ENCODE peak calls at places on chromosomes 4 and X, in nine cellular contexts. One of them, this sample, is unnamed. For H3K4me1, the result is how much of the 10 kb centered on the place peaks cover.

GRCh38 chrX:39158801-39159657 is 357.8 kb downstream of the MID1IP1 start:
- DNase-seq in A549: no peak
- DNase-seq in colonic mucosa: no peak
- DNase-seq in OCI-LY7: no peak
- DNase-seq in MM.1S: peak
- DNase-seq in fibroblast of lung: peak
- DNase-seq in adipocyte: peak
- DNase-seq in HCT116: no peak
- DNase-seq in endothelial cell of umbilical vein: no peak
- DNase-seq in this sample: no peak

GRCh38 chr4:119785963-119786362 is 157.4 kb upstream of the PDE5A start:
- DNase-seq in A549: no peak
- DNase-seq in colonic mucosa: no peak
- DNase-seq in OCI-LY7: no peak
- DNase-seq in MM.1S: peak
- DNase-seq in fibroblast of lung: peak
- DNase-seq in adipocyte: peak
- DNase-seq in HCT116: peak
- DNase-seq in endothelial cell of umbilical vein: peak
- DNase-seq in this sample: no peak

GRCh38 chrX:154750301-154751120 is at the start of gene GAB3:
- DNase-seq in A549: no peak
- DNase-seq in colonic mucosa: no peak
- DNase-seq in OCI-LY7: no peak
- DNase-seq in MM.1S: peak
- DNase-seq in fibroblast of lung: peak
- DNase-seq in adipocyte: peak
- DNase-seq in HCT116: no peak
- DNase-seq in endothelial cell of umbilical vein: peak
- DNase-seq in this sample: no peak

GRCh38 chrX:152904151-152905080 is 6.5 kb downstream of the ZNF185 start:
- DNase-seq in A549: peak
- DNase-seq in colonic mucosa: peak
- DNase-seq in OCI-LY7: peak
- DNase-seq in MM.1S: no peak
- DNase-seq in fibroblast of lung: peak
- DNase-seq in adipocyte: peak
- DNase-seq in HCT116: no peak
- DNase-seq in endothelial cell of umbilical vein: peak
- DNase-seq in this sample: no peak

GRCh38 chr4:166957451-166957850 is 276.8 kb downstream of the SPOCK3 start:
- DNase-seq in A549: no peak
- DNase-seq in colonic mucosa: no peak
- DNase-seq in OCI-LY7: no peak
- DNase-seq in MM.1S: no peak
- DNase-seq in fibroblast of lung: no peak
- DNase-seq in adipocyte: peak
- DNase-seq in HCT116: no peak
- DNase-seq in endothelial cell of umbilical vein: no peak
- DNase-seq in this sample: no peak

GRCh38 chr4:149836546-149836945 is 20.9 kb upstream of the IQCM start:
- DNase-seq in A549: no peak
- DNase-seq in colonic mucosa: no peak
- DNase-seq in OCI-LY7: no peak
- DNase-seq in MM.1S: no peak
- DNase-seq in fibroblast of lung: peak
- DNase-seq in adipocyte: peak
- DNase-seq in HCT116: no peak
- DNase-seq in endothelial cell of umbilical vein: no peak
- DNase-seq in this sample: no peak

GRCh38 chr4:180657881-180658280 is 1585.3 kb upstream of the TENM3 start:
- DNase-seq in A549: no peak
- DNase-seq in colonic mucosa: no peak
- DNase-seq in OCI-LY7: no peak
- DNase-seq in MM.1S: no peak
- DNase-seq in fibroblast of lung: no peak
- DNase-seq in adipocyte: no peak
- DNase-seq in HCT116: no peak
- DNase-seq in endothelial cell of umbilical vein: no peak
- DNase-seq in this sample: no peak

GRCh38 chr4:166481739-166482138 is 608.7 kb downstream of the TLL1 start:
- DNase-seq in A549: no peak
- DNase-seq in colonic mucosa: no peak
- DNase-seq in OCI-LY7: no peak
- DNase-seq in MM.1S: no peak
- DNase-seq in fibroblast of lung: no peak
- DNase-seq in adipocyte: no peak
- DNase-seq in HCT116: no peak
- DNase-seq in endothelial cell of umbilical vein: no peak
- DNase-seq in this sample: no peak

GRCh38 chr4:24763631-24764302 is 31.6 kb upstream of the SOD3 start:
- DNase-seq in A549: no peak
- DNase-seq in colonic mucosa: no peak
- DNase-seq in OCI-LY7: no peak
- DNase-seq in MM.1S: no peak
- DNase-seq in fibroblast of lung: peak
- DNase-seq in adipocyte: peak
- DNase-seq in HCT116: no peak
- DNase-seq in endothelial cell of umbilical vein: no peak
- DNase-seq in this sample: no peak

GRCh38 chr4:6562931-6563901 is 11.8 kb upstream of the MAN2B2 start:
- DNase-seq in A549: peak
- DNase-seq in colonic mucosa: peak
- DNase-seq in OCI-LY7: no peak
- DNase-seq in MM.1S: no peak
- DNase-seq in fibroblast of lung: peak
- DNase-seq in adipocyte: peak
- DNase-seq in HCT116: no peak
- DNase-seq in endothelial cell of umbilical vein: no peak
- DNase-seq in this sample: no peak

GRCh38 chrX:145727476-145727875 is 90.2 kb upstream of the SLITRK2 start:
- DNase-seq in A549: no peak
- DNase-seq in colonic mucosa: no peak
- DNase-seq in OCI-LY7: no peak
- DNase-seq in MM.1S: no peak
- DNase-seq in fibroblast of lung: peak
- DNase-seq in adipocyte: no peak
- DNase-seq in HCT116: no peak
- DNase-seq in endothelial cell of umbilical vein: no peak
- DNase-seq in this sample: no peak

GRCh38 chrX:145735036-145735435 is 82.6 kb upstream of the SLITRK2 start:
- DNase-seq in A549: no peak
- DNase-seq in colonic mucosa: no peak
- DNase-seq in OCI-LY7: no peak
- DNase-seq in MM.1S: no peak
- DNase-seq in fibroblast of lung: peak
- DNase-seq in adipocyte: no peak
- DNase-seq in HCT116: no peak
- DNase-seq in endothelial cell of umbilical vein: no peak
- DNase-seq in this sample: no peak

DNA sequence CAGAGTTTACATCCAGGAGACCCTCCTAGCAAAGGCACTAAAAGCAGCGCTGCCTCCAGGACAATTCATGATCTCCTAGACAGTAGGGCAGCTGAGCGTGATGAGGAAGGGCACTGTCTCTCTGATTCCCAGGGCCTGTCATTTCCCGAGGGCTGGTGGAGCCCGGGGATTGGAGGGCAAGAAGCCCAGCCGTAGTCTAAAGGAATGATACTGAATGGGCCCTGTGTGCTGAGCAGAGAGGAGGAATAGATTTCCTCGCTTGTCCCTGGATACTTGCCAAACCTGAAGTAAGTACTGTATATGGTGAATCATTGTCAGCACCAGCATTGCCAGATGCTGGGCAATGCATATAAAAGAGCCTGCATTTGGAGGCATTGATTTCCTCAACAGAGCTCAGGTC is 88.0 kb upstream of the SLITRK2 start:
- DNase-seq in A549: no peak
- DNase-seq in colonic mucosa: no peak
- DNase-seq in OCI-LY7: no peak
- DNase-seq in MM.1S: no peak
- DNase-seq in fibroblast of lung: peak
- DNase-seq in adipocyte: no peak
- DNase-seq in HCT116: no peak
- DNase-seq in endothelial cell of umbilical vein: no peak
- DNase-seq in this sample: no peak
- H3K4me1 ChIP-seq in A549: under half
- H3K4me1 ChIP-seq in colonic mucosa: under half
- H3K4me1 ChIP-seq in OCI-LY7: under half
- H3K4me1 ChIP-seq in MM.1S: under half
- H3K4me1 ChIP-seq in fibroblast of lung: under half
- H3K4me1 ChIP-seq in adipocyte: under half
- H3K4me1 ChIP-seq in HCT116: under half
- H3K4me1 ChIP-seq in endothelial cell of umbilical vein: under half
- H3K4me1 ChIP-seq in this sample: under half

GRCh38 chrX:71922697-71923096 is 12.1 kb downstream of the NHSL2 start:
- DNase-seq in A549: no peak
- DNase-seq in colonic mucosa: no peak
- DNase-seq in OCI-LY7: no peak
- DNase-seq in MM.1S: no peak
- DNase-seq in fibroblast of lung: no peak
- DNase-seq in adipocyte: peak
- DNase-seq in HCT116: no peak
- DNase-seq in endothelial cell of umbilical vein: no peak
- DNase-seq in this sample: no peak

GRCh38 chrX:71919886-71920285 is 9.2 kb downstream of the NHSL2 start:
- DNase-seq in A549: no peak
- DNase-seq in colonic mucosa: no peak
- DNase-seq in OCI-LY7: no peak
- DNase-seq in MM.1S: no peak
- DNase-seq in fibroblast of lung: no peak
- DNase-seq in adipocyte: no peak
- DNase-seq in HCT116: no peak
- DNase-seq in endothelial cell of umbilical vein: no peak
- DNase-seq in this sample: no peak

GRCh38 chrX:71913156-71913950 is 2.7 kb downstream of the NHSL2 start:
- DNase-seq in A549: no peak
- DNase-seq in colonic mucosa: no peak
- DNase-seq in OCI-LY7: no peak
- DNase-seq in MM.1S: no peak
- DNase-seq in fibroblast of lung: no peak
- DNase-seq in adipocyte: no peak
- DNase-seq in HCT116: no peak
- DNase-seq in endothelial cell of umbilical vein: no peak
- DNase-seq in this sample: no peak

GRCh38 chrX:71919436-71919835 is 8.8 kb downstream of the NHSL2 start:
- DNase-seq in A549: no peak
- DNase-seq in colonic mucosa: no peak
- DNase-seq in OCI-LY7: no peak
- DNase-seq in MM.1S: no peak
- DNase-seq in fibroblast of lung: no peak
- DNase-seq in adipocyte: peak
- DNase-seq in HCT116: no peak
- DNase-seq in endothelial cell of umbilical vein: no peak
- DNase-seq in this sample: no peak

GRCh38 chrX:71917621-71918341 is 7.1 kb downstream of the NHSL2 start:
- DNase-seq in A549: no peak
- DNase-seq in colonic mucosa: no peak
- DNase-seq in OCI-LY7: no peak
- DNase-seq in MM.1S: no peak
- DNase-seq in fibroblast of lung: no peak
- DNase-seq in adipocyte: no peak
- DNase-seq in HCT116: no peak
- DNase-seq in endothelial cell of umbilical vein: no peak
- DNase-seq in this sample: no peak
- H3K4me3 ChIP-seq in A549: no peak
- H3K4me3 ChIP-seq in colonic mucosa: no peak
- H3K4me3 ChIP-seq in OCI-LY7: no peak
- H3K4me3 ChIP-seq in MM.1S: no peak
- H3K4me3 ChIP-seq in fibroblast of lung: no peak
- H3K4me3 ChIP-seq in adipocyte: no peak
- H3K4me3 ChIP-seq in HCT116: no peak
- H3K4me3 ChIP-seq in endothelial cell of umbilical vein: no peak
- H3K4me3 ChIP-seq in this sample: no peak

GRCh38 chr4:8386731-8387130 is 53.8 kb downstream of the ACOX3 start:
- DNase-seq in A549: no peak
- DNase-seq in colonic mucosa: no peak
- DNase-seq in OCI-LY7: no peak
- DNase-seq in MM.1S: no peak
- DNase-seq in fibroblast of lung: no peak
- DNase-seq in adipocyte: no peak
- DNase-seq in HCT116: no peak
- DNase-seq in endothelial cell of umbilical vein: no peak
- DNase-seq in this sample: no peak

GRCh38 chr4:8387194-8387593 is 53.3 kb downstream of the ACOX3 start:
- DNase-seq in A549: no peak
- DNase-seq in colonic mucosa: no peak
- DNase-seq in OCI-LY7: no peak
- DNase-seq in MM.1S: no peak
- DNase-seq in fibroblast of lung: no peak
- DNase-seq in adipocyte: no peak
- DNase-seq in HCT116: no peak
- DNase-seq in endothelial cell of umbilical vein: no peak
- DNase-seq in this sample: no peak

GRCh38 chr4:8390604-8391003 is 49.9 kb downstream of the ACOX3 start:
- DNase-seq in A549: no peak
- DNase-seq in colonic mucosa: no peak
- DNase-seq in OCI-LY7: no peak
- DNase-seq in MM.1S: no peak
- DNase-seq in fibroblast of lung: no peak
- DNase-seq in adipocyte: no peak
- DNase-seq in HCT116: no peak
- DNase-seq in endothelial cell of umbilical vein: no peak
- DNase-seq in this sample: no peak

GRCh38 chr4:8387615-8388266 is 52.8 kb downstream of the ACOX3 start:
- DNase-seq in A549: peak
- DNase-seq in colonic mucosa: no peak
- DNase-seq in OCI-LY7: no peak
- DNase-seq in MM.1S: no peak
- DNase-seq in fibroblast of lung: no peak
- DNase-seq in adipocyte: no peak
- DNase-seq in HCT116: no peak
- DNase-seq in endothelial cell of umbilical vein: no peak
- DNase-seq in this sample: no peak

DNA sequence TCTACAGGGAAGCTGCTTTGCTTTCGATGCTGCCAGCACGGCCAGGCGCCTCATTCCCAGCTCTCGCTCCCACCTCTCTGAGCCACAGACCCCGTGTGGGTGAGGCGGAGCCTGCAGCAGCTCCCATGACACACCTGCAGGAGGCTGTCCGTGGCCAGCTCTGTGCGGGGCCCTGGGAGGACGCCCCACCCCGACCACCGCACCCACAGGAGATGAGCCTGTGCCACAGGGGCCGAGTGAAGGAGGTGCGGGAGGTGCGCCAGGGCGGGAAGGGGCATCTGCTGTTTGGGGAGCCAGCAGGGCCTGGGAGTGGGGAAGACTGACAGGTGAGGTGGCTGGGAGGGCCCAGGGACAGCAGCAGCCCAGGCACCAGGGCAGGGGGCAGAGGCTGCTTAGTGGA is 52.1 kb downstream of the ACOX3 start:
- DNase-seq in A549: no peak
- DNase-seq in colonic mucosa: no peak
- DNase-seq in OCI-LY7: no peak
- DNase-seq in MM.1S: no peak
- DNase-seq in fibroblast of lung: no peak
- DNase-seq in adipocyte: no peak
- DNase-seq in HCT116: no peak
- DNase-seq in endothelial cell of umbilical vein: no peak
- DNase-seq in this sample: no peak
- H3K4me1 ChIP-seq in A549: under half
- H3K4me1 ChIP-seq in colonic mucosa: under half
- H3K4me1 ChIP-seq in OCI-LY7: under half
- H3K4me1 ChIP-seq in MM.1S: under half
- H3K4me1 ChIP-seq in fibroblast of lung: under half
- H3K4me1 ChIP-seq in adipocyte: under half
- H3K4me1 ChIP-seq in HCT116: under half
- H3K4me1 ChIP-seq in endothelial cell of umbilical vein: under half
- H3K4me1 ChIP-seq in this sample: under half

GRCh38 chr4:57191523-57192034 is 81.4 kb upstream of the IGFBP7 start:
- DNase-seq in A549: no peak
- DNase-seq in colonic mucosa: peak
- DNase-seq in OCI-LY7: no peak
- DNase-seq in MM.1S: no peak
- DNase-seq in fibroblast of lung: peak
- DNase-seq in adipocyte: no peak
- DNase-seq in HCT116: no peak
- DNase-seq in endothelial cell of umbilical vein: peak
- DNase-seq in this sample: peak
- H3K4me3 ChIP-seq in A549: no peak
- H3K4me3 ChIP-seq in colonic mucosa: no peak
- H3K4me3 ChIP-seq in OCI-LY7: no peak
- H3K4me3 ChIP-seq in MM.1S: no peak
- H3K4me3 ChIP-seq in fibroblast of lung: no peak
- H3K4me3 ChIP-seq in adipocyte: no peak
- H3K4me3 ChIP-seq in HCT116: no peak
- H3K4me3 ChIP-seq in endothelial cell of umbilical vein: no peak
- H3K4me3 ChIP-seq in this sample: no peak